ENCODE peak calls at places on chromosome 15, in four cellular contexts. Q is GM12878, I is A549, X is K562. R is an unnamed sample.

GRCh38 chr15:58934521-58934920 is 1.0 kb upstream of the SLTM start:
- DNase-seq in I (no peak), X (no peak), Q (no peak), R (no peak)

GRCh38 chr15:66747866-66748265 is 45.8 kb downstream of the SMAD6 start:
- DNase-seq in I (no peak), Q (no peak), X (no peak), R (no peak)

GRCh38 chr15:92599394-92599970 is 56.1 kb downstream of the FAM174B start:
- DNase-seq in I (no peak), X (no peak), Q (no peak), R (no peak)

GRCh38 chr15:33243869-33244268 is 49.4 kb upstream of the FMN1 start:
- DNase-seq in Q (no peak), X (no peak), I (peak; percentile 92), R (peak; percentile 44)

GRCh38 chr15:38559131-38559530 is 5.5 kb downstream of the RASGRP1 start:
- DNase-seq in X (no peak), Q (no peak), I (no peak), R (no peak)

GRCh38 chr15:78907577-78907976 is 34.9 kb downstream of the MORF4L1 start:
- DNase-seq in Q (no peak), X (peak; percentile 41), I (no peak), R (peak; percentile 31)

GRCh38 chr15:59244337-59244736 is 37.7 kb downstream of the LDHAL6B start:
- DNase-seq in I (peak; percentile 65), X (no peak), Q (peak; percentile 71), R (no peak)

GRCh38 chr15:76799760-76800159 is 105.4 kb downstream of the SCAPER start:
- DNase-seq in Q (no peak), X (peak; percentile 12), I (peak; percentile 16), R (no peak)

GRCh38 chr15:42152196-42152920 is 4.1 kb downstream of the PLA2G4F start:
- DNase-seq in X (no peak), Q (no peak), I (no peak), R (no peak)

GRCh38 chr15:99507016-99507731 is 58.6 kb upstream of the MEF2A start:
- DNase-seq in Q (no peak), X (no peak), I (no peak), R (peak; percentile 21)

GRCh38 chr15:77028451-77029165 is 33.7 kb downstream of the PSTPIP1 start:
- DNase-seq in Q (no peak), I (no peak), X (no peak), R (no peak)

GRCh38 chr15:72202801-72203506 is 5.4 kb upstream of the GRAMD2A start:
- DNase-seq in I (no peak), X (no peak), Q (no peak), R (no peak)

GRCh38 chr15:25682349-25682748 is 180.8 kb downstream of the ATP10A start:
- DNase-seq in I (no peak), X (no peak), Q (no peak), R (no peak)

GRCh38 chr15:66894986-66895780 is 170.2 kb upstream of the SMAD3 start:
- DNase-seq in Q (no peak), I (no peak), X (no peak), R (no peak)

GRCh38 chr15:90647326-90647725 is 69.8 kb upstream of the BLM start:
- DNase-seq in Q (no peak), X (peak; percentile 38), I (no peak), R (no peak)

GRCh38 chr15:99409097-99409473 is 156.7 kb upstream of the MEF2A start:
- DNase-seq in Q (no peak), X (no peak), I (peak; percentile 76), R (peak; percentile 66)

GRCh38 chr15:96053039-96054021 is 277.2 kb upstream of the NR2F2 start:
- DNase-seq in Q (no peak), X (peak; percentile 31), I (no peak), R (peak; percentile 22)

GRCh38 chr15:59702351-59702750 is 13.2 kb upstream of the BNIP2 start:
- DNase-seq in Q (no peak), I (no peak), X (no peak), R (no peak)

GRCh38 chr15:82807920-82808633 is 1.4 kb upstream of the WHAMM start:
- DNase-seq in X (no peak), Q (no peak), I (no peak), R (no peak)

GRCh38 chr15:75718326-75718725 is 5.7 kb upstream of the CSPG4 start:
- DNase-seq in I (no peak), Q (no peak), X (no peak), R (no peak)

GRCh38 chr15:56971571-56971970 is 53.1 kb downstream of the TCF12 start:
- DNase-seq in Q (no peak), X (no peak), I (no peak), R (no peak)

GRCh38 chr15:66714543-66714981 is 12.5 kb downstream of the SMAD6 start:
- DNase-seq in X (no peak), I (no peak), Q (no peak), R (no peak)

GRCh38 chr15:22936577-22937472 is 43.3 kb downstream of the CYFIP1 start:
- DNase-seq in X (no peak), Q (peak; percentile 44), I (no peak), R (no peak)

GRCh38 chr15:85707519-85708338 is 87.0 kb downstream of the KLHL25 start:
- DNase-seq in Q (no peak), I (no peak), X (no peak), R (peak; percentile 93)

GRCh38 chr15:91867581-91868026 is 14.1 kb downstream of the SLCO3A1 start:
- DNase-seq in X (no peak), I (peak; percentile 78), Q (no peak), R (no peak)

GRCh38 chr15:28981351-28981720 is 95.6 kb downstream of the APBA2 start:
- DNase-seq in X (no peak), I (no peak), Q (no peak), R (no peak)

GRCh38 chr15:92468987-92469386 is 75.3 kb downstream of the ST8SIA2 start:
- DNase-seq in I (no peak), Q (no peak), X (no peak), R (no peak)

GRCh38 chr15:52068004-52068403 is 44.6 kb downstream of the BCL2L10 start:
- DNase-seq in Q (no peak), I (no peak), X (no peak), R (no peak)
- TF ChIP-seq CHD4 in Q (no peak), I (no peak), X (no peak), R (no peak)

GRCh38 chr15:20351448-20351961 is 190.1 kb downstream of the GOLGA6L6 start:
- DNase-seq in Q (no peak), I (no peak), X (no peak), R (no peak)
- TF ChIP-seq CHD4 in Q (no peak), I (no peak), X (no peak), R (no peak)

GRCh38 chr15:81133782-81134461 is at the start of gene CFAP161:
- DNase-seq in Q (no peak), X (peak; percentile 33), I (peak; percentile 33), R (peak; percentile 29)
- TF ChIP-seq CHD4 in Q (no peak), X (no peak), I (no peak), R (no peak)

DNA sequence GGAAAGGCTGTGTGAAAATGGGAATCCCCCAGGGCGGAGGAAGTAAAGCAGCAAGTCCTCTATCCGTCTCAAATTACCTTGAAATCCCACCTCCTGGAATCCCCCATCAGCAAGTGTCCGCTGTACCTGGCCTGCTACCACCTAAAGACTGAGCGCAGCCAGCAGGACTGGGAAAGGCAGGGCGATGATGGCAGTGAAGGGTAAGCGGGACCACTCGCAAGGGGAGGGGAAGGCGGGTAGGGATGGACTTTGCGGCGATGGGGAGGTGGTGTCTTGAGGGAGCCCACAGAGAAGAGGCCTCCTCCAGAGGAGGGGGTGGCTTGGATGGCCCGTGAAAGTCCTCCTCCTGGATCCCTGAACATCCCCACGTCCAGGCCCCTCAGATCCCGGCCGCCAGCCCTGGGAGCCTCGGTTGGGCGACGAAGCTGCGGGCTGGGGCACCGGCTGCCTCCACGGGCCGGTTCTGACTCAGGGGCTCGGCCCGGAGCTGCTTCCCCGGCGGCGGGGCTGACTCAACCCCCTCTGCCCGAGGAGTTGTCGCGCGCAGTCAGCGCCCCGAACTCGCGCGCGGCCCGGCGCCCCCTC is 595 bp downstream of the LARP6 start:
- DNase-seq in X (no peak), Q (no peak), I (peak; percentile 54), R (no peak)
- TF ChIP-seq CHD4 in X (no peak), Q (no peak), I (no peak), R (no peak)

GRCh38 chr15:55698653-55699052 is 44.3 kb downstream of the PRTG start:
- DNase-seq in I (no peak), Q (no peak), X (no peak), R (no peak)

GRCh38 chr15:55696221-55696620 is 46.7 kb downstream of the PRTG start:
- DNase-seq in Q (no peak), X (no peak), I (no peak), R (no peak)

GRCh38 chr15:55695432-55695831 is 47.5 kb downstream of the PRTG start:
- DNase-seq in X (no peak), Q (no peak), I (no peak), R (no peak)

DNA sequence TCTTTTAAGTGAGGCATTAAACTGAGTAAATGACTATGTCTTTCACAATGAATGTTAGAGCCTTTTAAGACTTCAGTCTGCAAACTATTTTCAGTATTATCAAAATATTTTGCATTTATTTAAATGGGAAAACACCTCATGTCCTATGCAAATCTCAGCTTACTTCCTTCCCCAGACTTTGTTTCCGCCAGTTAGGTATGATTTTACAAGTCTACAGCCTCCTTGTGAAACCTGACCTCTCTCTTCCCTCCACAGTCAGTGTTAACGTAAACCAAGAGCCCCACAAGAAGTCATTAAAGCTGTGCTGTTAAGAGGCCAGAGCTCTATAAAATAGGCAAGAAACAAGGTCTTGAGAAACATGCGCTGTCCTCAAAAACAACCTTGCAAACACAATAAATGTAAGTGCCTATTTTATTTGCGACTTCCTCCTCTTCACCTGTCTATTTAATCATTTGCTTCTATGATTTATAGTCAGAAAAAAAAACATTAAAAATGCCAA is 48.3 kb downstream of the PRTG start:
- DNase-seq in X (no peak), Q (peak; percentile 48), I (no peak), R (no peak)
- TF ChIP-seq CHD4 in X (no peak), Q (no peak), I (no peak), R (no peak)

GRCh38 chr15:74206801-74207281 is 4.3 kb upstream of the STRA6 start:
- DNase-seq in X (no peak), Q (no peak), I (no peak), R (no peak)
- TF ChIP-seq CHD4 in X (no peak), Q (no peak), I (no peak), R (no peak)

GRCh38 chr15:52448010-52448890 is 80.4 kb downstream of the MYO5A start:
- DNase-seq in I (no peak), X (no peak), Q (no peak), R (no peak)

GRCh38 chr15:52440414-52440813 is 88.3 kb downstream of the MYO5A start:
- DNase-seq in Q (no peak), I (peak; percentile 33), X (no peak), R (peak; percentile 9)

GRCh38 chr15:52445553-52445952 is 83.1 kb downstream of the MYO5A start:
- DNase-seq in I (no peak), X (no peak), Q (no peak), R (no peak)

GRCh38 chr15:52441846-52442245 is 86.8 kb downstream of the MYO5A start:
- DNase-seq in I (no peak), Q (no peak), X (no peak), R (no peak)

GRCh38 chr15:52445954-52446353 is 82.7 kb downstream of the MYO5A start:
- DNase-seq in Q (no peak), I (no peak), X (no peak), R (no peak)
- TF ChIP-seq CHD4 in Q (no peak), I (no peak), X (no peak), R (no peak)